ENCODE peak calls at places on chromosomes 16 and 17, in eight cellular contexts. X is left ventricle myocardium inferior, T is dorsolateral prefrontal cortex, V is left lung, S is mesenchymal stem cell, Q is ovary, L is tibial nerve, R is cardiac muscle cell. D is an unnamed sample.

GRCh38 chr16:4316103-4316731 is 350 bp downstream of the GLIS2 start:
- DNase-seq in X (no peak), T (no peak), V (no peak), S (peak; percentile 50), Q (peak; percentile 31), L (no peak), R (peak; percentile 33), D (no peak)

GRCh38 chr17:17913695-17914332 is 58.4 kb downstream of the TOM1L2 start:
- DNase-seq in X (peak; percentile 42), T (peak; percentile 42), V (peak; percentile 80), S (peak; percentile 95), Q (peak; percentile 77), L (no peak), R (peak; percentile 79), D (peak; percentile 77)

GRCh38 chr17:28468781-28469180 is 4.7 kb upstream of the SLC13A2 start:
- DNase-seq in X (no peak), T (no peak), V (no peak), S (no peak), Q (no peak), L (no peak), R (no peak), D (no peak)

GRCh38 chr17:28008526-28008925 is 34.0 kb upstream of the NLK start:
- DNase-seq in X (peak; percentile 22), T (no peak), V (peak; percentile 36), S (peak; percentile 57), Q (no peak), L (no peak), R (peak; percentile 80), D (peak; percentile 48)

GRCh38 chr16:23826528-23827244 is 9.1 kb upstream of the PRKCB start:
- DNase-seq in X (no peak), T (no peak), V (no peak), S (no peak), Q (no peak), L (no peak), R (no peak), D (no peak)

GRCh38 chr17:81923302-81924260 is 4.0 kb downstream of the MAFG start:
- DNase-seq in X (peak; percentile 75), T (peak; percentile 56), V (peak; percentile 87), S (peak; percentile 90), Q (peak; percentile 75), L (peak; percentile 36), R (peak; percentile 90), D (peak; percentile 79)

GRCh38 chr16:81427245-81427644 is 17.4 kb upstream of the CMIP start:
- DNase-seq in X (no peak), T (no peak), V (no peak), S (no peak), Q (no peak), L (no peak), R (no peak), D (no peak)

GRCh38 chr16:85204242-85205010 is 92.2 kb upstream of the CIBAR2 start:
- DNase-seq in X (no peak), T (no peak), V (no peak), S (peak; percentile 74), Q (no peak), L (no peak), R (peak; percentile 76), D (peak; percentile 52)

GRCh38 chr17:50206604-50207293 is 5.3 kb upstream of the COL1A1 start:
- DNase-seq in X (peak; percentile 57), T (no peak), V (peak; percentile 49), S (peak; percentile 79), Q (peak; percentile 76), L (peak; percentile 43), R (peak; percentile 72), D (peak; percentile 87)

GRCh38 chr16:58582133-58582532 is 47.5 kb downstream of the CNOT1 start:
- DNase-seq in X (no peak), T (no peak), V (no peak), S (no peak), Q (no peak), L (no peak), R (no peak), D (no peak)

GRCh38 chr16:28591355-28591754 is 5.5 kb downstream of the SULT1A2 start:
- DNase-seq in X (no peak), T (no peak), V (no peak), S (no peak), Q (no peak), L (no peak), R (no peak), D (no peak)

GRCh38 chr17:71777048-71777638 is 343.7 kb upstream of the SOX9 start:
- DNase-seq in X (no peak), T (no peak), V (no peak), S (peak; percentile 26), Q (no peak), L (no peak), R (no peak), D (no peak)

GRCh38 chr16:88375236-88376052 is 7.3 kb upstream of the ZNF469 start:
- DNase-seq in X (peak; percentile 5), T (no peak), V (peak; percentile 25), S (no peak), Q (no peak), L (no peak), R (no peak), D (peak; percentile 33)

GRCh38 chr16:88376053-88376834 is 6.5 kb upstream of the ZNF469 start:
- DNase-seq in X (peak; percentile 6), T (no peak), V (peak; percentile 17), S (no peak), Q (no peak), L (no peak), R (no peak), D (peak; percentile 15)

GRCh38 chr16:88378401-88378800 is 4.4 kb upstream of the ZNF469 start:
- DNase-seq in X (peak; percentile 4), T (no peak), V (peak; percentile 28), S (no peak), Q (no peak), L (no peak), R (no peak), D (no peak)

GRCh38 chr16:88377961-88378360 is 4.8 kb upstream of the ZNF469 start:
- DNase-seq in X (peak; percentile 7), T (no peak), V (peak; percentile 24), S (no peak), Q (no peak), L (no peak), R (no peak), D (peak; percentile 39)

GRCh38 chr16:88376835-88377726 is 5.7 kb upstream of the ZNF469 start:
- DNase-seq in X (peak; percentile 10), T (no peak), V (peak; percentile 24), S (no peak), Q (no peak), L (no peak), R (peak; percentile 20), D (peak; percentile 8)
- H3K27me3 ChIP-seq in X (peaks cover 31% of the 10 kb centered on the region), T (no peaks in the 10 kb centered on the region), V (no peaks in the 10 kb centered on the region), S (peaks cover 8% of the 10 kb centered on the region), Q (no peaks in the 10 kb centered on the region), L (no peaks in the 10 kb centered on the region), R (peaks cover 10% of the 10 kb centered on the region), D (no peaks in the 10 kb centered on the region)

GRCh38 chr16:8795096-8795495 is 2.3 kb downstream of the TMEM186 start:
- DNase-seq in X (no peak), T (no peak), V (no peak), S (no peak), Q (no peak), L (no peak), R (no peak), D (no peak)
- H3K27ac ChIP-seq in X (no peak overlapping the region), T (no peak overlapping the region), V (no peak overlapping the region), S (no peak overlapping the region), Q (no peak overlapping the region), L (no peak overlapping the region), R (no peak overlapping the region), D (no peak overlapping the region)

GRCh38 chr17:44353656-44354331 is 8.7 kb downstream of the GRN start:
- DNase-seq in X (peak; percentile 48), T (no peak), V (no peak), S (peak; percentile 28), Q (peak; percentile 45), L (no peak), R (peak; percentile 26), D (peak; percentile 82)
- H3K4me3 ChIP-seq in X (peak overlapping the region; percentile 62), T (peak overlapping the region; percentile 19), V (peak overlapping the region; percentile 26), S (no peak overlapping the region), Q (peak overlapping the region; percentile 34), L (no peak overlapping the region), R (peak overlapping the region; percentile 21), D (peak overlapping the region; percentile 33)

DNA sequence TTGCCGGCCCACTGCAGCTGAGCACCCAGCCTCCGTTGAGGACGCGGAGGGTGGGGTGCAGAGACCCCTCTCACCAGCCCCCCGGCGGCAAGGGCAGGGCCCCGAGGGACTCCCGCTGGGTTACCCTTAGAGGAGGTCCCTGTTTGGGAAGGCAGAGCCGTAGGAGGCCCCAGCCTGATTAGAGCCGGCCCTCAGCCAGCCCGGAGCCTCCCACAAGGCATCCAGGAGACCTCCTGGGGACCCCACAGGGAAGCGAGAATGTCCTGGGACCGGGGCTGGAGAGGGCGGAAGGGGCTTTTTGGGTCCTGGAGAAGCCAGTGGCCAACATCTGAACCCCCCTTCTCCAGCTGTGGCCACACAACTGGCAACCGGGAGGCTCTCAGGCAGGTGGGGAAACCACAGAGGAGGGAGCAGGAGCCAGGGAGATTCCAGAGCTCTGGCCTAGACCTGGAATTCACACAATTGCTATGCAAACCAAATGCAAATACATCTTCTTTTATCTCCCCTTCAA is 21.7 kb upstream of the SP6 start:
- DNase-seq in X (no peak), T (no peak), V (no peak), S (no peak), Q (no peak), L (no peak), R (no peak), D (no peak)
- H3K27me3 ChIP-seq in X (peaks cover 99% of the 10 kb centered on the region), T (peaks cover 5% of the 10 kb centered on the region), V (no peaks in the 10 kb centered on the region), S (peaks cover 69% of the 10 kb centered on the region), Q (no peaks in the 10 kb centered on the region), L (no peaks in the 10 kb centered on the region), R (no peaks in the 10 kb centered on the region), D (no peaks in the 10 kb centered on the region)

GRCh38 chr17:38674013-38674748 is 576 bp downstream of the EPOP start:
- DNase-seq in X (peak; percentile 17), T (no peak), V (no peak), S (no peak), Q (peak; percentile 33), L (no peak), R (no peak), D (peak; percentile 67)
- H3K27ac ChIP-seq in X (no peak overlapping the region), T (no peak overlapping the region), V (no peak overlapping the region), S (no peak overlapping the region), Q (no peak overlapping the region), L (no peak overlapping the region), R (no peak overlapping the region), D (no peak overlapping the region)

DNA sequence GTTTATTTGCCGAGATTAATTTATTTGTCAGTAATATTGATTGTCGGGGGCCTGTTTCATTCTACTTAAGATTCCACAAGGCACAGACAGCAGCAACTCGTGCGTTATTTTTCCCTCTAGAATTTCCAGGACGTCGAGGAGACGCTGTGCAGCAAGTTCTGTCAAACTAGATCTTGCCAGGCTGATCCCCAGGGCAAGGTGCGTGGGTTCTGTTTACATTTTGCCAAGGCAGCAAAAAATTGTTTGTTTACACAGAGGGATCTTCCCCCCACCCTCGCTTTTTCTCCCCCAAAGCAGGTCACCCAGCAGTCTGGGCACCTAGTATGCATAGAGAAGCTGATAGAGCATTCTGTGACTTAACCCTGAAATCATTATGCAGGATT is 111.4 kb downstream of the IRX3 start:
- DNase-seq in X (no peak), T (no peak), V (no peak), S (no peak), Q (no peak), L (no peak), R (no peak), D (no peak)
- H3K4me3 ChIP-seq in X (no peak overlapping the region), T (no peak overlapping the region), V (no peak overlapping the region), S (no peak overlapping the region), Q (no peak overlapping the region), L (no peak overlapping the region), R (no peak overlapping the region), D (no peak overlapping the region)

GRCh38 chr17:2435181-2435741 is 34.4 kb upstream of the MNT start:
- DNase-seq in X (no peak), T (peak; percentile 63), V (no peak), S (no peak), Q (no peak), L (no peak), R (peak; percentile 44), D (no peak)
- H3K27me3 ChIP-seq in X (no peaks in the 10 kb centered on the region), T (no peaks in the 10 kb centered on the region), V (no peaks in the 10 kb centered on the region), S (no peaks in the 10 kb centered on the region), Q (no peaks in the 10 kb centered on the region), L (no peaks in the 10 kb centered on the region), R (no peaks in the 10 kb centered on the region), D (no peaks in the 10 kb centered on the region)